ENCODE peak calls at places on chromosome 19, in eight cellular contexts. E, B, S, R, L, M, G and D are unnamed samples. For H3K36me3, the result is how much of the 10 kb centered on the place peaks cover.

GRCh38 chr19:18601875-18602274 is 4.7 kb downstream of the CRLF1 start:
- DNase-seq in B (no peak), M (no peak), R (no peak), S (no peak), E (no peak), G (no peak), L (no peak), D (no peak)

GRCh38 chr19:10687518-10688288 is 13.5 kb upstream of the QTRT1 start:
- DNase-seq in B (no peak), S (no peak), R (no peak), M (no peak), E (no peak), G (no peak), L (no peak), D (no peak)

GRCh38 chr19:15320118-15320517 is 12.2 kb downstream of the BRD4 start:
- DNase-seq in B (peak), G (no peak), R (no peak), E (no peak), S (no peak), L (peak), M (no peak), D (no peak)

GRCh38 chr19:29966594-29967249 is 24.7 kb downstream of the URI1 start:
- DNase-seq in M (no peak), L (peak), R (no peak), B (no peak), E (no peak), S (no peak), G (no peak), D (no peak)

GRCh38 chr19:32308436-32309077 is 36.9 kb upstream of the ZNF507 start:
- DNase-seq in B (no peak), M (no peak), G (no peak), R (no peak), S (no peak), L (no peak), E (no peak), D (no peak)

GRCh38 chr19:37506387-37507166 is at the start of gene ZNF793:
- DNase-seq in S (peak), L (peak), B (peak), M (peak), E (peak), G (peak), R (peak), D (peak)

GRCh38 chr19:33488826-33489225 is 32.8 kb downstream of the PEPD start:
- DNase-seq in B (no peak), R (no peak), S (peak), G (no peak), M (no peak), L (no peak), E (no peak), D (no peak)

GRCh38 chr19:46006411-46006810 is 11.1 kb downstream of the CCDC61 start:
- DNase-seq in B (no peak), G (no peak), E (no peak), R (no peak), M (no peak), L (no peak), S (peak), D (no peak)

GRCh38 chr19:45865269-45865948 is 1.3 kb downstream of the FOXA3 start:
- DNase-seq in G (no peak), B (no peak), L (no peak), E (peak), S (peak), R (no peak), M (no peak), D (no peak)

GRCh38 chr19:15101479-15102082 is 5.6 kb upstream of the SYDE1 start:
- DNase-seq in B (no peak), S (no peak), R (peak), G (no peak), M (peak), L (peak), E (peak), D (no peak)

GRCh38 chr19:23762884-23763711 is 4.4 kb upstream of the ZNF681 start:
- DNase-seq in S (peak), B (no peak), L (peak), E (peak), R (peak), M (peak), G (peak), D (peak)

GRCh38 chr19:12064266-12065099 is at the start of gene ZNF844:
- DNase-seq in M (peak), S (peak), B (peak), L (peak), E (peak), G (peak), R (peak), D (peak)

GRCh38 chr19:48627211-48627864 is 8.0 kb downstream of the SPHK2 start:
- DNase-seq in M (peak), B (no peak), E (no peak), G (no peak), L (no peak), S (no peak), R (no peak), D (no peak)

GRCh38 chr19:7973883-7974282 is 30.4 kb upstream of the TIMM44 start:
- DNase-seq in B (no peak), E (no peak), S (peak), R (no peak), L (no peak), M (no peak), G (peak), D (no peak)

GRCh38 chr19:39474139-39474620 is 6.5 kb upstream of the TIMM50 start:
- DNase-seq in B (no peak), R (peak), M (peak), G (peak), E (peak), L (peak), S (peak), D (no peak)

GRCh38 chr19:28793391-28794168 is 419.4 kb downstream of the UQCRFS1 start:
- DNase-seq in L (no peak), G (no peak), S (peak), E (peak), R (no peak), M (peak), B (no peak), D (no peak)

GRCh38 chr19:11151181-11151580 is 4.4 kb downstream of the SPC24 start:
- DNase-seq in R (peak), L (no peak), E (no peak), M (no peak), G (peak), B (no peak), S (no peak), D (no peak)

GRCh38 chr19:10544242-10544752 is 593 bp downstream of the ATG4D start:
- DNase-seq in E (no peak), S (peak), B (no peak), R (no peak), L (no peak), G (peak), M (peak), D (no peak)

GRCh38 chr19:8592231-8593009 is 15.2 kb upstream of the MYO1F start:
- DNase-seq in B (peak), G (peak), S (peak), L (peak), E (peak), R (peak), M (peak), D (peak)

GRCh38 chr19:30691767-30692516 is 319.8 kb downstream of the ZNF536 start:
- DNase-seq in M (no peak), B (no peak), S (no peak), R (no peak), G (no peak), L (no peak), E (no peak), D (no peak)

GRCh38 chr19:33473644-33474305 is 47.8 kb downstream of the PEPD start:
- DNase-seq in G (no peak), B (peak), E (no peak), R (peak), S (peak), M (no peak), L (peak), D (no peak)

GRCh38 chr19:22882797-22883196 is 50.7 kb downstream of the ZNF723 start:
- DNase-seq in M (peak), S (no peak), G (peak), B (no peak), E (no peak), L (peak), R (peak), D (no peak)

GRCh38 chr19:46546194-46546896 is 50.7 kb upstream of the PNMA8B start:
- DNase-seq in M (peak), S (no peak), L (peak), B (no peak), G (peak), E (peak), R (peak), D (peak)

GRCh38 chr19:16457195-16457953 is 14.4 kb downstream of the EPS15L1 start:
- DNase-seq in B (no peak), G (peak), S (peak), L (peak), E (peak), R (no peak), M (no peak), D (no peak)

GRCh38 chr19:45834970-45835369 is 19.9 kb upstream of the RSPH6A start:
- DNase-seq in G (no peak), S (no peak), E (no peak), M (no peak), R (no peak), B (no peak), L (no peak), D (no peak)

GRCh38 chr19:10086032-10086903 is at the start of gene SHFL:
- DNase-seq in L (peak), G (peak), R (peak), M (peak), E (peak), B (no peak), S (peak), D (no peak)

GRCh38 chr19:16330368-16330801 is 5.8 kb downstream of the KLF2 start:
- DNase-seq in B (no peak), R (peak), G (peak), S (peak), E (no peak), M (peak), L (peak), D (peak)

GRCh38 chr19:5037936-5038335 is 69.0 kb downstream of the KDM4B start:
- DNase-seq in L (no peak), E (no peak), M (no peak), S (no peak), R (no peak), G (no peak), B (no peak), D (no peak)

GRCh38 chr19:49101160-49101559 is 13.0 kb upstream of the LIN7B start:
- DNase-seq in S (no peak), R (no peak), L (no peak), B (no peak), G (no peak), M (no peak), E (no peak), D (no peak)

GRCh38 chr19:6378036-6378435 is 2.3 kb upstream of the PSPN start:
- DNase-seq in G (no peak), E (no peak), L (peak), M (peak), S (no peak), B (peak), R (no peak), D (peak)

GRCh38 chr19:41308450-41309224 is 1.3 kb upstream of the CCDC97 start:
- DNase-seq in M (peak), E (peak), R (peak), L (peak), G (peak), B (no peak), S (peak), D (no peak)

GRCh38 chr19:11247391-11247790 is 8.0 kb downstream of the ANGPTL8 start:
- DNase-seq in L (no peak), R (no peak), S (no peak), M (peak), G (peak), B (no peak), E (no peak), D (no peak)

GRCh38 chr19:29620931-29621351 is 14.9 kb downstream of the POP4 start:
- DNase-seq in G (no peak), M (no peak), E (no peak), R (no peak), L (no peak), B (no peak), S (no peak), D (no peak)

GRCh38 chr19:18419699-18420460 is 682 bp downstream of the SSBP4 start:
- DNase-seq in L (no peak), M (peak), G (no peak), E (no peak), S (peak), R (no peak), B (no peak), D (no peak)

GRCh38 chr19:15702590-15702930 is 25.3 kb upstream of the OR10H2 start:
- DNase-seq in E (no peak), S (no peak), B (no peak), L (no peak), G (peak), R (no peak), M (no peak), D (no peak)

GRCh38 chr19:50512112-50512998 is 1.4 kb downstream of the ASPDH start:
- DNase-seq in M (peak), E (no peak), L (no peak), B (no peak), S (peak), G (no peak), R (no peak), D (no peak)

GRCh38 chr19:45114116-45114515 is 21.1 kb downstream of the PPP1R37 start:
- DNase-seq in G (no peak), B (no peak), E (no peak), L (no peak), S (no peak), M (no peak), R (no peak), D (no peak)

GRCh38 chr19:10701955-10702307 is 692 bp downstream of the QTRT1 start:
- DNase-seq in E (no peak), G (no peak), L (no peak), S (no peak), B (no peak), M (peak), R (no peak), D (no peak)

GRCh38 chr19:38452430-38453366 is 19.2 kb downstream of the RYR1 start:
- DNase-seq in E (peak), L (no peak), M (no peak), S (peak), G (no peak), R (no peak), B (no peak), D (no peak)

GRCh38 chr19:3970313-3970807 is 539 bp downstream of the DAPK3 start:
- DNase-seq in L (no peak), G (no peak), B (no peak), M (no peak), R (no peak), S (no peak), E (no peak), D (no peak)

GRCh38 chr19:3966051-3967017 is 4.6 kb downstream of the DAPK3 start:
- DNase-seq in B (no peak), E (no peak), M (peak), R (no peak), L (no peak), S (no peak), G (no peak), D (no peak)

GRCh38 chr19:3970808-3971598 is at the start of gene DAPK3:
- DNase-seq in G (peak), E (peak), B (peak), R (peak), M (peak), L (peak), S (peak), D (peak)

GRCh38 chr19:3969435-3970312 is 1.2 kb downstream of the DAPK3 start:
- DNase-seq in R (peak), B (no peak), M (peak), G (peak), E (peak), L (peak), S (no peak), D (peak)

DNA sequence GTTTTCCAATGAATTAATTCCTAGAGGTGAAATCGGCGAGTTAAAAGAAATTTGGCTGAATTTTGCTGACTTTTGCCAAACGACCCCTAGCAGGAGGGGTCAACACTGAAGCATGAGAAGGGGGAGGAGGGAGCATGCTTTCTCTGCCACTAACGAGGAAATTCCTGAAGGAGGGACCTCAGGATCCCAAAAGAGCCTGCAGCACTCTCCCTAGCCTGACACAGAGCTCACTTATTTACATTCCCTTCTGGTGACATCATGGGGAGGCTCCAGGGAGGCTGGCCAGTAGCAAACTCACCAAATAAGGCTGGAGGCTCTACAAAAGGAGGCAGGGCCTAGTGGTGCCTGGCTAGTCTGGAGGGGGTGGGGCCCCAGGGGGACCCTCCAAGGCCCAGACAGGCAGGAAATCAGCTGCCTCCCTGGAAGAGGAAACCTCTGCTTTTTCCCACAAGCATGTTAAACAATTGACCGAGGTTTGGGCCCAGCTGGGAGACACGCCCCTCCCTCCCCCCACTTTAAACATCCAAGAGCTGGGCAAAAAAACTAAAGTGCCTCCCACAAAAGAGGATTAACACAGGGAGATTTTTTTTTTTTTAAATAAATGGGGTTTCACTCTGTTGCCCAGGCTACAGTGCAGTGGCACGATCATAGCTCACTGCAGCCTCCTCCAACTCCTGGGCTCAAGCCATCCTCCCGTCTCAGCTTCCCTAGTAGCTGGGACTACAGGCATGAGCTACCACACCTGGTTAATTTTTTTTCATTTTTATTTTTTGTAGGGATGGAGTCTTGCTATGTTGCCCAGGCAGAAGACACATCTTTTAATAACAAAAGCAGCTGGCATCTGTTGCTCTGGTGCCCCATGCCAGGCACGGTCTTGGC is 2.1 kb downstream of the DAPK3 start:
- DNase-seq in L (peak), B (peak), M (peak), G (peak), S (no peak), R (peak), E (peak), D (peak)
- H3K4me3 ChIP-seq in L (peak), B (peak), M (peak), G (no peak), S (peak), R (peak), E (peak), D (peak)

DNA sequence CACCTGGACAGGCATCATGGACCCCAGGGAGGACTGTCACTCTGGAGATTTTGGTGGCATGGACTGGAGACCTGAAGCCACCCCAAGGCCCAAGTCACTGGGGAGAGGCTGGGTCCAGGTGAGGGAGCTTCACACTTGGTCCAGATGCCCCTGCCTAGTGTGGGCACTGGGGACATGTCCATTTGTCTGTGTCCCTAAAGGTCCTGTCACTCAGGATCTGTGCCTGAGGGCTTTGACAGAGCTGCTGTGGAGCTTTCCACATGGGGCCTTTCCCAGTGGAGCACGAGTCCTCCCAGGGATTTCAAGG is 40.5 kb upstream of the CEACAM8 start:
- DNase-seq in M (no peak), L (no peak), R (no peak), B (no peak), E (no peak), S (no peak), G (no peak), D (no peak)
- TF ChIP-seq CTCF in M (no peak), L (no peak), R (no peak), B (no peak), E (no peak), S (no peak), G (no peak), D (no peak)

GRCh38 chr19:55688422-55689218 is 13.6 kb downstream of the EPN1 start:
- DNase-seq in L (no peak), B (no peak), R (no peak), E (no peak), G (no peak), M (peak), S (peak), D (no peak)
- H3K36me3 ChIP-seq in L (half or more), B (under half), R (under half), E (half or more), G (half or more), M (under half), S (under half), D (under half)

GRCh38 chr19:3413796-3414327 is 47.5 kb downstream of the NFIC start:
- DNase-seq in S (no peak), G (no peak), B (no peak), M (no peak), R (no peak), E (no peak), L (no peak), D (no peak)
- H3K4me3 ChIP-seq in S (no peak), G (no peak), B (no peak), M (no peak), R (no peak), E (no peak), L (no peak), D (no peak)